ENCODE peak calls at places on chromosomes 11 and 22, in six cellular contexts. One of them, this sample, is unnamed. For H3K4me1, the result is how much of the 10 kb centered on the place peaks cover.

GRCh38 chr11:93225642-93226041 is 27.9 kb upstream of the SLC36A4 start:
- DNase-seq in CD8-positive, alpha-beta memory T cell: no peak
- DNase-seq in A673: peak
- DNase-seq in lung: no peak
- DNase-seq in hepatocyte: no peak
- DNase-seq in tibial artery: no peak
- DNase-seq in this sample: no peak

GRCh38 chr11:134569195-134569594 is 157.2 kb upstream of the B3GAT1 start:
- DNase-seq in lung: no peak
- DNase-seq in hepatocyte: no peak
- DNase-seq in CD8-positive, alpha-beta memory T cell: no peak
- DNase-seq in tibial artery: no peak
- DNase-seq in A673: no peak
- DNase-seq in this sample: no peak

GRCh38 chr22:25353516-25354445 is 134.3 kb downstream of the CRYBB2 start:
- DNase-seq in tibial artery: peak
- DNase-seq in A673: no peak
- DNase-seq in lung: no peak
- DNase-seq in CD8-positive, alpha-beta memory T cell: no peak
- DNase-seq in hepatocyte: no peak
- DNase-seq in this sample: no peak

GRCh38 chr11:92199991-92200390 is 24.6 kb upstream of the FAT3 start:
- DNase-seq in hepatocyte: no peak
- DNase-seq in CD8-positive, alpha-beta memory T cell: no peak
- DNase-seq in lung: no peak
- DNase-seq in tibial artery: no peak
- DNase-seq in A673: no peak
- DNase-seq in this sample: no peak

GRCh38 chr11:14908214-14908880 is 16.3 kb upstream of the CYP2R1 start:
- DNase-seq in lung: no peak
- DNase-seq in CD8-positive, alpha-beta memory T cell: peak
- DNase-seq in tibial artery: no peak
- DNase-seq in A673: peak
- DNase-seq in hepatocyte: peak
- DNase-seq in this sample: no peak

GRCh38 chr11:59417023-59417422 is 9.2 kb downstream of the OR5A2 start:
- DNase-seq in A673: no peak
- DNase-seq in lung: no peak
- DNase-seq in hepatocyte: no peak
- DNase-seq in tibial artery: no peak
- DNase-seq in CD8-positive, alpha-beta memory T cell: no peak
- DNase-seq in this sample: no peak

GRCh38 chr11:1517117-1518005 is 30.8 kb upstream of the MOB2 start:
- DNase-seq in CD8-positive, alpha-beta memory T cell: peak
- DNase-seq in hepatocyte: no peak
- DNase-seq in lung: no peak
- DNase-seq in A673: no peak
- DNase-seq in tibial artery: no peak
- DNase-seq in this sample: no peak

GRCh38 chr11:123702137-123702536 is 39.3 kb downstream of the ZNF202 start:
- DNase-seq in tibial artery: no peak
- DNase-seq in CD8-positive, alpha-beta memory T cell: no peak
- DNase-seq in lung: no peak
- DNase-seq in A673: peak
- DNase-seq in hepatocyte: no peak
- DNase-seq in this sample: no peak

GRCh38 chr11:122098223-122098980 is 17.6 kb downstream of the BLID start:
- DNase-seq in tibial artery: no peak
- DNase-seq in CD8-positive, alpha-beta memory T cell: no peak
- DNase-seq in A673: no peak
- DNase-seq in hepatocyte: no peak
- DNase-seq in lung: no peak
- DNase-seq in this sample: no peak

DNA sequence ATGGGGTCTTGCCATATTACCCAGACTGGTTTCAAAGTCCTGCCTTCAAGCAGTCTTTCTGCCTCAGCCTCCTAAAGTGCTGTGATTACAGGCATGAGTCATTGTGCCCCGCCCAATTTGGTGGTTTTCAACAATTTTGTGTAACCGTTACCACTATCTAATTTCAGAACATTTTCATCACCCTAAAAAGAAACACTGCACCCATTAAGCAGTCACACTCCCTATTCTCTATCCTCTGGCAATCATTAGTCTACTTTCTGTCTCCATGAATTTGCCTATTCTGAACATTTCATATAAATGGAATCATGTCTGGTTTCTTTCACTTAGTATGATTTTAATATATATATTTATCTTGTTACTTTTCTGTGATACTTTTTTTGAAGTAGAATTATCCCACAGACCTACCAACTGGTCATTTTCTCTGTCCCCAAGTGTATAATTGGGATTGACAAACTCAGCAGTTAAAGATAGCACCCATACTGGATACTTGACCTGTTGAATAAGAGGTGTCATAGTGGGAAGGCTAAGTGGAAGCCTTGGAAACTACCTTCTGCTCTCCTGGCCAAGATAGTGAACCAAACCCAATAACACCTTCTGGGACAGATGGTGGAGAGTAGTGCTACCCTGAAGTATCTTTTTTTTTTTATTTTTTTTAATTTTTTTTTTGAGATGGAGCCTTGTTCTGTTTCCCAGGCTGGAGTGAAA is 64.8 kb downstream of the STIM1 start:
- DNase-seq in lung: peak
- DNase-seq in hepatocyte: no peak
- DNase-seq in A673: peak
- DNase-seq in CD8-positive, alpha-beta memory T cell: peak
- DNase-seq in tibial artery: no peak
- DNase-seq in this sample: peak
- H3K4me1 ChIP-seq in lung: under half
- H3K4me1 ChIP-seq in hepatocyte: under half
- H3K4me1 ChIP-seq in A673: under half
- H3K4me1 ChIP-seq in CD8-positive, alpha-beta memory T cell: under half
- H3K4me1 ChIP-seq in tibial artery: under half
- H3K4me1 ChIP-seq in this sample: under half

GRCh38 chr22:40487663-40488249 is 117.4 kb downstream of the SGSM3 start:
- DNase-seq in tibial artery: no peak
- DNase-seq in lung: no peak
- DNase-seq in A673: peak
- DNase-seq in CD8-positive, alpha-beta memory T cell: no peak
- DNase-seq in hepatocyte: peak
- DNase-seq in this sample: no peak

GRCh38 chr22:40482886-40483285 is 112.5 kb downstream of the SGSM3 start:
- DNase-seq in A673: no peak
- DNase-seq in lung: no peak
- DNase-seq in tibial artery: no peak
- DNase-seq in CD8-positive, alpha-beta memory T cell: no peak
- DNase-seq in hepatocyte: no peak
- DNase-seq in this sample: no peak

GRCh38 chr22:40486962-40487602 is 116.7 kb downstream of the SGSM3 start:
- DNase-seq in hepatocyte: no peak
- DNase-seq in lung: no peak
- DNase-seq in A673: no peak
- DNase-seq in CD8-positive, alpha-beta memory T cell: no peak
- DNase-seq in tibial artery: no peak
- DNase-seq in this sample: no peak

GRCh38 chr22:40484906-40485660 is 114.7 kb downstream of the SGSM3 start:
- DNase-seq in A673: peak
- DNase-seq in lung: no peak
- DNase-seq in tibial artery: no peak
- DNase-seq in CD8-positive, alpha-beta memory T cell: no peak
- DNase-seq in hepatocyte: no peak
- DNase-seq in this sample: no peak

GRCh38 chr22:40485813-40486610 is 115.6 kb downstream of the SGSM3 start:
- DNase-seq in hepatocyte: no peak
- DNase-seq in lung: no peak
- DNase-seq in tibial artery: no peak
- DNase-seq in A673: peak
- DNase-seq in CD8-positive, alpha-beta memory T cell: no peak
- DNase-seq in this sample: no peak
- H3K4me1 ChIP-seq in hepatocyte: under half
- H3K4me1 ChIP-seq in lung: under half
- H3K4me1 ChIP-seq in tibial artery: half or more
- H3K4me1 ChIP-seq in A673: under half
- H3K4me1 ChIP-seq in CD8-positive, alpha-beta memory T cell: under half
- H3K4me1 ChIP-seq in this sample: under half

DNA sequence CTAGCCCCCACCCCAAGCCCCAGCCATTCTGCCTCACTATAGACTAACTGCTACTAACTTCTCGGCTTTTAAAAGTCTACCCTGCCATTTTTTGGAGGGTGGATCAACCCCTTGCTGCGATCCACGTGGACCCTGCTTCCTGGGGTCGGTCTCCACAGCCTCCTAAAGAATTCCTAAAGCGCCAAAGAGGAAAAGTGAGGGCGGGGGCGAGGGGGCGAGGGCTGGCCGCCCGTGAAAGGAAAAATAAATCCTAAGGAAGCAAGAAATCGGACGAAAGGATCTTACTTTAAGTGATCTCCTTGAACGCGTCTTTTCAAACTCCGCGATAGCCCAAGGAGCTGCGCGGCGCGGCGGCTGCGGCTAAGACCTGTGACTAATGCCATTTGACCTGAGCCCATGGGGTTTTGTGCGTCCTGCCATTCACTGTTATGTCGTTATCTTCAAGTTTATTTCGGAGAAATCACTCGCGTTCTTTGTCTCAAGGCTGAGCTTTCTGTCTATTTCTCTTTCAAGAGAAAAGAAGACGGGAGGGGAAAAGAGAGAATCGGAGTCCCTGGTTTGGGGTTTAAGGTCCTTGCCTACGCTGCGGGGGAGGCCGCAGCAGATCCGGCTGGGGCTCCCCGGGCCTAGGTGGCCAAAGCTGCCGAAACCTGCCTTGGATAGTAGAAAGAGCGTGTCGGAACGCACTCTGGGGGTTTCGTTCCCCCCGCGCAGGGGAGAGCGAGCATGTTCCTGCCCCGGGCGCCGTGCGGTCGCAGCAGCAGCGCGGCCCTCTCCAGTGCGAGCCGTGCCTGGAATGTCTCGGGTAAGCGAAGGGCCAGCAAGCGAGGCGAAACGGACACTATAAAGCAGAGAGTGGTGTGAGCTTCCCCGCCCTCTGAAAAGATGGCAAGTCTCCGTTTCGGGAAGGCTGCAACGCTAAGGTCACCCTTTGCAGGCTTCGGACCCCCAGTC is 2.8 kb upstream of the DBX1 start:
- DNase-seq in hepatocyte: peak
- DNase-seq in A673: no peak
- DNase-seq in lung: no peak
- DNase-seq in tibial artery: no peak
- DNase-seq in CD8-positive, alpha-beta memory T cell: no peak
- DNase-seq in this sample: no peak
- H3K4me1 ChIP-seq in hepatocyte: under half
- H3K4me1 ChIP-seq in A673: under half
- H3K4me1 ChIP-seq in lung: under half
- H3K4me1 ChIP-seq in tibial artery: under half
- H3K4me1 ChIP-seq in CD8-positive, alpha-beta memory T cell: under half
- H3K4me1 ChIP-seq in this sample: under half

GRCh38 chr11:33931032-33931431 is 39.2 kb upstream of the LMO2 start:
- DNase-seq in tibial artery: no peak
- DNase-seq in A673: no peak
- DNase-seq in lung: no peak
- DNase-seq in CD8-positive, alpha-beta memory T cell: no peak
- DNase-seq in hepatocyte: no peak
- DNase-seq in this sample: no peak

GRCh38 chr11:33933607-33934006 is 41.7 kb upstream of the LMO2 start:
- DNase-seq in A673: no peak
- DNase-seq in hepatocyte: peak
- DNase-seq in tibial artery: no peak
- DNase-seq in CD8-positive, alpha-beta memory T cell: no peak
- DNase-seq in lung: no peak
- DNase-seq in this sample: no peak

GRCh38 chr11:33934450-33934849 is 42.6 kb upstream of the LMO2 start:
- DNase-seq in lung: no peak
- DNase-seq in A673: no peak
- DNase-seq in CD8-positive, alpha-beta memory T cell: no peak
- DNase-seq in tibial artery: no peak
- DNase-seq in hepatocyte: no peak
- DNase-seq in this sample: no peak

GRCh38 chr11:33930317-33931021 is 38.6 kb upstream of the LMO2 start:
- DNase-seq in A673: peak
- DNase-seq in CD8-positive, alpha-beta memory T cell: no peak
- DNase-seq in lung: peak
- DNase-seq in tibial artery: peak
- DNase-seq in hepatocyte: no peak
- DNase-seq in this sample: no peak

DNA sequence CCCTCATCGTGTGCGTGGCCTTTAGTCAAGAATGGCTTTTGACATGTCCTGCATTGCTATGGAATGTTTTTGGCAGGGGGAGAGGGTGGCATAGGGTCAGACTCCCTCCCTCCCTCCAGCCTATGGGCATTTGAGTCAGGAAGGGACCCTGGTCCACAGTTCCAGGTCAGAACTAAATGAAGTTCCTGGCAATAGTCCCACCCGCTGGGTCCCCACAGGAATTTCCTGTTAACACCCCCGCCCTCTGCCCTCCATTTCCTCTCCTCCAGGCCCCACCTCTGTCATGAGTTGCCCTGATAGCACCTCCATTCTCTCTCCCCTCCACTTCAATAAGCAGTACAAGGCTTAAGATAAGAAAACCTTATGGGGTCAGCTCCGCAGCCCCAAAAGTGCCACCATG is 40.8 kb upstream of the LMO2 start:
- DNase-seq in CD8-positive, alpha-beta memory T cell: no peak
- DNase-seq in A673: no peak
- DNase-seq in lung: no peak
- DNase-seq in hepatocyte: no peak
- DNase-seq in tibial artery: no peak
- DNase-seq in this sample: no peak
- H3K4me1 ChIP-seq in CD8-positive, alpha-beta memory T cell: under half
- H3K4me1 ChIP-seq in A673: half or more
- H3K4me1 ChIP-seq in lung: under half
- H3K4me1 ChIP-seq in hepatocyte: under half
- H3K4me1 ChIP-seq in tibial artery: under half
- H3K4me1 ChIP-seq in this sample: under half

DNA sequence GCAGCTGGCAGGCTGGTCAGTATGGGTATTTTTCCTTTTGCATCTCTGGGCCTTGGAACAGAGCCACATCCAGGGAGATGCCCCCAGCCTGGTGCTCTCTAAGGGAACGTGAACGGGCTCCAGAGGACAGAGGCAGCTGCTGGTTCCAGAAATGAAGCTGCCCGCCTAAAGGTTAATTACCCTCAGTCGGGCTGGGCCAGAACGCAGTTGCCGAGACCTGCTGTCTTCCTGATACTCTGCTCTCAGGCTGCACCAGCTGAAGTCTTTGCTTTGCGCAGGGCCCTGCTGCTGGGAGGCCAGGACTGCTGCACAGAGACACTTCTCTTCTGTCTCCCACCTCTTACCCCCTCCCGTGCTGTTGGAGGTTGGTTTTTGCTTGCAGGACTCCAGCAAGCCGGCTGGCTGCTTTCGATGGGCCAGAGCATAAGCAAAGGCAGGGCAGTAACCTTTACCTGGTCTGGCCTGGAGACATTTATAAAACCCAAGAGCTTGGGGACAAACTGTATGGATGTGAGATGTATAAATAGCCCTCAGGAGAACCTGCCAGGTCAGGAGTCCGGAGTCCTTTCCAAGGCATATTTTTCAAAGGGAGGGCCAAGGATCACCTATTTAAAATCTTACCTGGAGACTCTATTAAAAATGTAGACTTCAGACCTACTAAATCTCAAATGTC is 197.1 kb downstream of the GRIK4 start:
- DNase-seq in lung: no peak
- DNase-seq in CD8-positive, alpha-beta memory T cell: no peak
- DNase-seq in A673: no peak
- DNase-seq in tibial artery: no peak
- DNase-seq in hepatocyte: no peak
- DNase-seq in this sample: no peak
- H3K4me1 ChIP-seq in lung: under half
- H3K4me1 ChIP-seq in CD8-positive, alpha-beta memory T cell: under half
- H3K4me1 ChIP-seq in A673: under half
- H3K4me1 ChIP-seq in tibial artery: under half
- H3K4me1 ChIP-seq in hepatocyte: under half
- H3K4me1 ChIP-seq in this sample: under half